ENCODE peak calls at places on chromosomes 12 and 14, in six cellular contexts. U is HCT116, R is stomach, I is tibial artery, C is upper lobe of left lung, G is WTC11. Q is an unnamed sample.

GRCh38 chr12:30570206-30570890 is 125.3 kb downstream of the IPO8 start:
- DNase-seq in U (no peak), R (no peak), I (no peak), C (no peak), G (no peak), Q (no peak)

GRCh38 chr14:100384819-100385813 is 62.0 kb downstream of the SLC25A47 start:
- DNase-seq in U (peak), R (no peak), I (no peak), C (no peak), G (no peak), Q (no peak)

GRCh38 chr12:71045781-71046180 is 112.0 kb downstream of the TSPAN8 start:
- DNase-seq in U (no peak), R (no peak), I (no peak), C (no peak), G (no peak), Q (no peak)

GRCh38 chr14:31716208-31716607 is 155.0 kb downstream of the NUBPL start:
- DNase-seq in U (no peak), R (no peak), I (no peak), C (no peak), G (no peak), Q (no peak)

GRCh38 chr12:122848471-122849351 is 13.5 kb downstream of the HIP1R start:
- DNase-seq in U (no peak), R (no peak), I (no peak), C (peak), G (no peak), Q (no peak)

GRCh38 chr12:108423486-108423885 is 84.4 kb upstream of the CMKLR1 start:
- DNase-seq in U (no peak), R (no peak), I (no peak), C (no peak), G (no peak), Q (no peak)

GRCh38 chr14:68977137-68977740 is 1.9 kb downstream of the ACTN1 start:
- DNase-seq in U (no peak), R (no peak), I (peak), C (peak), G (no peak), Q (no peak)

GRCh38 chr14:92863281-92863680 is 59.7 kb upstream of the CHGA start:
- DNase-seq in U (no peak), R (no peak), I (no peak), C (no peak), G (no peak), Q (no peak)

GRCh38 chr14:37088356-37088755 is 84.0 kb downstream of the SLC25A21 start:
- DNase-seq in U (no peak), R (no peak), I (no peak), C (no peak), G (no peak), Q (no peak)

GRCh38 chr14:67883717-67884116 is 64.1 kb downstream of the RAD51B start:
- DNase-seq in U (no peak), R (no peak), I (no peak), C (no peak), G (no peak), Q (no peak)

GRCh38 chr14:91889477-91890211 is 22.3 kb upstream of the TC2N start:
- DNase-seq in U (no peak), R (peak), I (no peak), C (no peak), G (no peak), Q (no peak)

GRCh38 chr12:15788266-15789214 is 648 bp downstream of the EPS8 start:
- DNase-seq in U (peak), R (peak), I (peak), C (no peak), G (peak), Q (peak)

GRCh38 chr14:56137842-56138241 is 19.6 kb downstream of the PELI2 start:
- DNase-seq in U (no peak), R (no peak), I (no peak), C (peak), G (peak), Q (no peak)

GRCh38 chr14:75831455-75831854 is 150.3 kb downstream of the TGFB3 start:
- DNase-seq in U (no peak), R (peak), I (no peak), C (peak), G (no peak), Q (no peak)

GRCh38 chr14:99720941-99721791 is 37.1 kb downstream of the CYP46A1 start:
- DNase-seq in U (no peak), R (no peak), I (no peak), C (no peak), G (no peak), Q (no peak)

GRCh38 chr14:39467889-39468524 is 35.8 kb upstream of the FBXO33 start:
- DNase-seq in U (peak), R (no peak), I (no peak), C (no peak), G (peak), Q (no peak)

GRCh38 chr12:105083551-105084105 is 630 bp downstream of the ALDH1L2 start:
- DNase-seq in U (no peak), R (peak), I (peak), C (no peak), G (peak), Q (no peak)

GRCh38 chr12:101889216-101889752 is 11.9 kb downstream of the DRAM1 start:
- DNase-seq in U (no peak), R (no peak), I (no peak), C (no peak), G (no peak), Q (no peak)

GRCh38 chr14:70094631-70095030 is 94.1 kb downstream of the SLC8A3 start:
- DNase-seq in U (no peak), R (no peak), I (no peak), C (no peak), G (no peak), Q (no peak)

GRCh38 chr14:82009076-82009475 is 475.4 kb upstream of the SEL1L start:
- DNase-seq in U (no peak), R (no peak), I (no peak), C (no peak), G (no peak), Q (no peak)

GRCh38 chr12:91182664-91183455 is at the start of gene DCN:
- DNase-seq in U (no peak), R (no peak), I (no peak), C (no peak), G (no peak), Q (no peak)

GRCh38 chr12:133058203-133059125 is 21.2 kb downstream of the ZNF84 start:
- DNase-seq in U (no peak), R (no peak), I (no peak), C (no peak), G (no peak), Q (no peak)

GRCh38 chr12:29611906-29612305 is 114.4 kb upstream of the OVCH1 start:
- DNase-seq in U (no peak), R (no peak), I (no peak), C (no peak), G (no peak), Q (no peak)

GRCh38 chr12:52086366-52086765 is 6.9 kb downstream of the SMIM41 start:
- DNase-seq in U (no peak), R (no peak), I (no peak), C (peak), G (no peak), Q (no peak)

GRCh38 chr12:52084491-52085231 is 5.2 kb downstream of the SMIM41 start:
- DNase-seq in U (no peak), R (no peak), I (no peak), C (peak), G (no peak), Q (no peak)

GRCh38 chr12:52086944-52087835 is 7.7 kb downstream of the SMIM41 start:
- DNase-seq in U (no peak), R (no peak), I (no peak), C (peak), G (no peak), Q (peak)

GRCh38 chr12:52083638-52083996 is 4.1 kb downstream of the SMIM41 start:
- DNase-seq in U (no peak), R (no peak), I (no peak), C (no peak), G (no peak), Q (no peak)

GRCh38 chr12:52085682-52086180 is 6.2 kb downstream of the SMIM41 start:
- DNase-seq in U (no peak), R (no peak), I (no peak), C (no peak), G (no peak), Q (no peak)
- TF ChIP-seq CTCF in U (no peak), R (no peak), I (no peak), C (no peak), G (no peak), Q (no peak)

DNA sequence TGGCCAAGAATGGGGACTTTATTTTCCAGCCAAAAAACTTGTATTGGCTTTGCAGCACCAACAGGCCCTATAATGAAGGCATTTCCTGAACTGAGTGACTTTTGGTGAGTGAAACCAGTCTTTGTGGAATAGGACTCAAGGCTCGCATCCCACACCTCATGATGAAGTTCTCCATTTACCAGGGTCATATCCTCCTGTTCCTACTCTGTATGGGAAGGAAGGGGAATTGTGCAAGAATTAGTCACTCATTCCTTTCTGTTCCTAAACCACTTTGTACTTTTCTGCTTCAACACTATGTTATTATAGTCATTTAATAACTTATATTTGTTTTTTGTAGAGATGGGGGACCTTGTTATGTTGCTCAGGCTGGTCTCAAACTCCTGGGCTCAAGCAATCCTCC is 2.3 kb upstream of the SPATS2 start:
- DNase-seq in U (no peak), R (no peak), I (no peak), C (no peak), G (no peak), Q (no peak)
- TF ChIP-seq CTCF in U (no peak), R (no peak), I (no peak), C (no peak), G (no peak), Q (no peak)

DNA sequence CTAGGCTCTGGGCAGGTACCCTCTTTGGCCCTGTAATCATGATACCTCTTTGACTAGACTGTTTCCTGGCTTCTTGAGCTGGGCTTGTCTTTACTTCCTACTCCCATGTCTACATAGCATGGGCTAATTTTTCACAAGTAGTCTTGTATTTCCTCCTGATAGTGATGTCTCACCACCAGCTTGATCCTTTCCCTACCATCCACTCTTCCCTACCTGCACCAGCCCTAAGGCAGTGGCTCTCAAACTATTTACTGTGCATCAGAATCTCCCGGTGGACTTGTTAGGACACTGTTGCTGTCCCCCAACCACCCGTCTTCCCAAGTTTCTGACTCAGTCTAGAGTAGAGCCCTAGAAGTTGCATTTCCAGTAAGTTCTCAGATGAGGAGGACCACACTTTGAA is 162.7 kb upstream of the AMIGO2 start:
- DNase-seq in U (no peak), R (no peak), I (no peak), C (no peak), G (no peak), Q (no peak)
- TF ChIP-seq CTCF in U (no peak), R (no peak), I (no peak), C (no peak), G (no peak), Q (no peak)

DNA sequence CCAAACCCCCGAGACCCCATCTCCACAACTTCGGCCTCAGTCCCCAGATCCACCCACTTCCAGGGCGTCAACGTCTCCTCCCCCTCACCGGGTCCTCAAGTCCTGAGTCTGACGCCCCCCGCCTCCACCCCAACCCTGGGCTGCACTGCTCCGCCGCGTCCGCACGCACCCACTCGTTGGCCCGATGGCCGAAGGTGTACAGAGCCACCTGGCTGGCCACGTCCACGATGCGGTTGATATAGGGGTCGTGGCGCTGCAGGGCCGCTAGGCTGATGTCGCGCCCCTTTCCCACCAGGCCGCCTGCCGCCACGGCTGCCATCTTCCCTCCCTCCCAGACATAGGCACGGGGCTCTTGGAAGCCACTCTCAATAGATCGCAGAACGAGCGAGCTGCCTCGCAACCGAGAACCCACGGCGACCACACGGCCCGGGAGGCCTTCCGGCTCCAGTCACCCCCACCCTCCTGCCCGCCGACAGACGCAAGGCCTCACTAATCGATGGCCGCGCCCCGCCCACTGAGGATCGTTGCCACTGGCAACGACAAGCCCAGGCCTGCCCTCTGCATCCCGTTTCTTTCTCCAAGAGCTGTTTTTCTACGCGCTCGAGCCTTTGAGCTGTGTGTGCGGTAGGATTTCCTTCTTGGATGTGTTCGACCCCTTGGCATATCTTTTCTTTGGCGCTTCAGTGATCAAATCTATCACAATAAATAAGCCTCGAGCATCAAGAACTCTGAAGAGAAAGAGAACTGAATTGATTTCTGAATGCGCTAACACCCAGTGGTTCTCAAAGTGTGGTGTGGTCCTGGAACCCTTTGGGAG is at the start of gene DCP1B:
- DNase-seq in U (peak), R (peak), I (peak), C (peak), G (peak), Q (peak)
- TF ChIP-seq CTCF in U (no peak), R (no peak), I (no peak), C (peak), G (no peak), Q (no peak)

GRCh38 chr12:128796439-128797118 is 27.2 kb downstream of the SLC15A4 start:
- DNase-seq in U (no peak), R (no peak), I (no peak), C (no peak), G (no peak), Q (no peak)

GRCh38 chr12:128800606-128801005 is 23.2 kb downstream of the SLC15A4 start:
- DNase-seq in U (no peak), R (no peak), I (no peak), C (no peak), G (no peak), Q (no peak)

GRCh38 chr12:128797119-128798118 is 26.3 kb downstream of the SLC15A4 start:
- DNase-seq in U (no peak), R (no peak), I (no peak), C (no peak), G (no peak), Q (no peak)

GRCh38 chr12:128795530-128796361 is 28.0 kb downstream of the SLC15A4 start:
- DNase-seq in U (no peak), R (no peak), I (no peak), C (peak), G (no peak), Q (no peak)

GRCh38 chr12:128798543-128799341 is 25.0 kb downstream of the SLC15A4 start:
- DNase-seq in U (no peak), R (no peak), I (no peak), C (peak), G (no peak), Q (no peak)
- TF ChIP-seq CTCF in U (no peak), R (no peak), I (no peak), C (no peak), G (no peak), Q (peak)

GRCh38 chr12:57240069-57240921 is 10.7 kb downstream of the STAC3 start:
- DNase-seq in U (peak), R (peak), I (no peak), C (peak), G (peak), Q (peak)
- TF ChIP-seq CTCF in U (no peak), R (no peak), I (no peak), C (no peak), G (no peak), Q (no peak)

GRCh38 chr12:52390739-52391617 is 5.5 kb upstream of the KRT84 start:
- DNase-seq in U (peak), R (no peak), I (no peak), C (no peak), G (peak), Q (no peak)
- TF ChIP-seq CTCF in U (peak), R (no peak), I (peak), C (peak), G (peak), Q (peak)

GRCh38 chr12:45768194-45768593 is 38.7 kb downstream of the ARID2 start:
- DNase-seq in U (no peak), R (no peak), I (no peak), C (no peak), G (no peak), Q (no peak)

GRCh38 chr12:45760333-45760732 is 30.8 kb downstream of the ARID2 start:
- DNase-seq in U (no peak), R (no peak), I (no peak), C (no peak), G (no peak), Q (no peak)

GRCh38 chr12:45763381-45763780 is 33.9 kb downstream of the ARID2 start:
- DNase-seq in U (no peak), R (no peak), I (no peak), C (no peak), G (no peak), Q (no peak)

GRCh38 chr12:45757172-45757571 is 27.7 kb downstream of the ARID2 start:
- DNase-seq in U (no peak), R (no peak), I (no peak), C (no peak), G (no peak), Q (no peak)

DNA sequence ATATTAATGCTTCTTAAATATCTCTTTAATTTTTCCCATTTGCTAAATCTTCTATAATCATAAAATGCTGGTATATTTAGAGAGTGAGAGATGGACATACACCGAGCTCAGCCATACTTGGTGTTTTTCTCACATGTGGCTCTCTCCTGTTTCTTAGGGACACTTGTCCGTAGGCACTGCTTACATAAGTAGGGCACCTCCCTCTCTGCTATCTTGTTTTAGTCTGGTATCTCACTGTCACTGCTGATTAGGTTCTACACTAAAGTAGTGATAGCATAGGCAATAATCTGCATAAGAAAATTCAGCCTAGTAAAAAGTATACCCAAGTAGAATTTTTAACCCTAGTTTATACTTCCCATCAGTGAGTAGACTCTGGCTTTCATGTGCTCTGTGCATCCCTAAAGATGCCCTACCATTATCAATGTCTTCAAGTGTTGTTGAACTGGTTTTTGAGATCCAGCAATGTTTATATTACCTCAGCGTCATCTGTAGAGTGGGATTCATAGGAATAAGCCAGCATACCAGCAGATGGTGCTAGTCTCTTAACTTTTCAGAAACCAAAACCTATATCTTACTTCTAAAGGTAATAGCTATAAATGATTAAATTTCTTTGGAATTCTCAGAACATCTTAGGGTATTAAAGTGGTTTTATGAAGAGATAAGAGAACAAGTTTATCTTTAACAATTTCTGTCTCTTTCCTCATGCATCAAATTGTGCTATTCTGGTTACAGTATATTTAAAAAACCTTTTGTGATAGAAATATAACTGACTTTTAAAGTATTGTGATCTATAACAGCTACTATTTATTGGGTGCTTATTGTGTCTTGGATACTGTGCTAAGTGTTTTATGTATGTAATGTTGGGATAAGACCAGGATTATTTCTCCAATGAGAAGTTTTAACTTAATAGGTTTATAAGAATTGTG is 32.9 kb downstream of the ARID2 start:
- DNase-seq in U (peak), R (no peak), I (no peak), C (no peak), G (no peak), Q (peak)
- TF ChIP-seq CTCF in U (peak), R (no peak), I (peak), C (peak), G (no peak), Q (peak)

GRCh38 chr12:124279846-124280360 is 15.0 kb upstream of the RFLNA start:
- DNase-seq in U (no peak), R (no peak), I (no peak), C (peak), G (no peak), Q (no peak)

GRCh38 chr12:124277394-124278222 is 17.3 kb upstream of the RFLNA start:
- DNase-seq in U (no peak), R (peak), I (no peak), C (no peak), G (no peak), Q (no peak)

GRCh38 chr12:124279315-124279714 is 15.6 kb upstream of the RFLNA start:
- DNase-seq in U (no peak), R (no peak), I (no peak), C (no peak), G (no peak), Q (no peak)

GRCh38 chr12:124276337-124276736 is 18.6 kb upstream of the RFLNA start:
- DNase-seq in U (no peak), R (no peak), I (no peak), C (no peak), G (no peak), Q (no peak)

GRCh38 chr12:124278389-124279101 is 16.3 kb upstream of the RFLNA start:
- DNase-seq in U (no peak), R (peak), I (no peak), C (no peak), G (no peak), Q (no peak)
- TF ChIP-seq CTCF in U (no peak), R (no peak), I (no peak), C (no peak), G (no peak), Q (no peak)

GRCh38 chr14:90519262-90519920 is 122.6 kb downstream of the CALM1 start:
- DNase-seq in U (no peak), R (no peak), I (no peak), C (no peak), G (no peak), Q (no peak)

GRCh38 chr14:90517431-90517841 is 120.6 kb downstream of the CALM1 start:
- DNase-seq in U (no peak), R (peak), I (no peak), C (peak), G (no peak), Q (no peak)

GRCh38 chr14:90518075-90518940 is 121.5 kb downstream of the CALM1 start:
- DNase-seq in U (no peak), R (peak), I (no peak), C (peak), G (no peak), Q (no peak)

GRCh38 chr14:90520326-90520725 is 123.5 kb downstream of the CALM1 start:
- DNase-seq in U (no peak), R (no peak), I (no peak), C (peak), G (no peak), Q (no peak)

GRCh38 chr14:90518941-90519256 is 122.1 kb downstream of the CALM1 start:
- DNase-seq in U (peak), R (peak), I (no peak), C (no peak), G (peak), Q (peak)
- TF ChIP-seq CTCF in U (peak), R (no peak), I (peak), C (peak), G (peak), Q (peak)